ENCODE peak calls at places on chromosomes 13 and 19, in four cellular contexts. Y is stimulated activated CD4-positive, alpha-beta T cell treated with anti-CD3 and anti-CD28 coated beads, TNF-alpha, amount 100 ng/mL, for 1 hour; G is ELR; L is NCI-H748 treated with DMSO at 0.1 percent for 48 hours. K is an unnamed sample.

GRCh38 chr13:23766199-23766771 is 122.9 kb downstream of the MIPEP start:
- DNase-seq in Y (no peak), G (no peak), L (no peak), K (no peak)

GRCh38 chr13:85710545-85710944 is 88.7 kb downstream of the SLITRK6 start:
- DNase-seq in L (no peak), G (no peak), Y (no peak), K (no peak)

GRCh38 chr19:677601-678380 is 1.6 kb downstream of the FSTL3 start:
- DNase-seq in L (no peak), Y (no peak), G (peak), K (peak)

GRCh38 chr13:40031031-40031430 is 375.6 kb downstream of the COG6 start:
- DNase-seq in L (no peak), Y (no peak), G (peak), K (no peak)

GRCh38 chr13:111031531-111031961 is 83.6 kb upstream of the ARHGEF7 start:
- DNase-seq in G (peak), Y (no peak), L (no peak), K (peak)

GRCh38 chr13:45775401-45775963 is 73.4 kb downstream of the CBY2 start:
- DNase-seq in G (no peak), Y (no peak), L (no peak), K (no peak)

GRCh38 chr19:290539-291521 is at the start of gene PLPP2:
- DNase-seq in L (peak), Y (no peak), G (peak), K (peak)

GRCh38 chr13:51118809-51119431 is 7.8 kb upstream of the C13orf42 start:
- DNase-seq in Y (no peak), L (no peak), G (no peak), K (no peak)

GRCh38 chr19:31979949-31980670 is 365.3 kb upstream of the ZNF507 start:
- DNase-seq in L (no peak), G (no peak), Y (no peak), K (no peak)

GRCh38 chr13:71867101-71867814 is at the start of gene DACH1:
- DNase-seq in G (peak), Y (no peak), L (peak), K (peak)

GRCh38 chr19:10220695-10221094 is 10.4 kb downstream of the S1PR2 start:
- DNase-seq in L (no peak), G (no peak), Y (no peak), K (no peak)

GRCh38 chr13:46010148-46010547 is 42.4 kb downstream of the ZC3H13 start:
- DNase-seq in L (no peak), G (peak), Y (no peak), K (no peak)

GRCh38 chr13:51687928-51688714 is 103.9 kb downstream of the WDFY2 start:
- DNase-seq in L (no peak), G (no peak), Y (no peak), K (peak)

GRCh38 chr19:55027472-55028337 is 10.4 kb downstream of the GP6 start:
- DNase-seq in Y (no peak), L (no peak), G (no peak), K (peak)

GRCh38 chr13:22040810-22041364 is 370.0 kb downstream of the FGF9 start:
- DNase-seq in Y (no peak), G (no peak), L (no peak), K (peak)

GRCh38 chr19:35236638-35237400 is 8.3 kb upstream of the FAM187B start:
- DNase-seq in G (no peak), L (peak), Y (no peak), K (peak)

GRCh38 chr13:99221567-99222239 is 21.0 kb downstream of the UBAC2 start:
- DNase-seq in Y (no peak), G (no peak), L (no peak), K (no peak)

GRCh38 chr13:113810640-113811039 is 51.6 kb downstream of the TMEM255B start:
- DNase-seq in G (no peak), L (no peak), Y (no peak), K (no peak)

GRCh38 chr13:107421028-107421427 is 794.3 kb downstream of the LIG4 start:
- DNase-seq in L (no peak), Y (no peak), G (peak), K (no peak)

GRCh38 chr19:16801599-16801998 is 27.6 kb upstream of the SIN3B start:
- DNase-seq in Y (no peak), G (peak), L (no peak), K (peak)

GRCh38 chr19:1035998-1036621 is 3.8 kb upstream of the ABCA7 start:
- DNase-seq in Y (no peak), L (no peak), G (no peak), K (no peak)

GRCh38 chr13:80256352-80256932 is 84.5 kb downstream of the SPRY2 start:
- DNase-seq in L (no peak), G (no peak), Y (no peak), K (no peak)

GRCh38 chr19:2207991-2208860 is 27.9 kb downstream of the PLEKHJ1 start:
- DNase-seq in Y (no peak), G (peak), L (no peak), K (peak)

GRCh38 chr13:75666646-75667351 is 30.7 kb downstream of the LMO7 start:
- DNase-seq in Y (no peak), L (no peak), G (no peak), K (no peak)

GRCh38 chr13:66560189-66560588 is 669.9 kb downstream of the PCDH9 start:
- DNase-seq in L (no peak), G (no peak), Y (no peak), K (no peak)

GRCh38 chr19:54252845-54253244 is 4.2 kb downstream of the LILRB5 start:
- DNase-seq in L (no peak), G (no peak), Y (no peak), K (no peak)

GRCh38 chr13:47457631-47458030 is 543.4 kb downstream of the SUCLA2 start:
- DNase-seq in Y (no peak), G (no peak), L (no peak), K (no peak)

GRCh38 chr13:21747456-21747855 is 76.6 kb downstream of the FGF9 start:
- DNase-seq in Y (no peak), L (no peak), G (no peak), K (no peak)

GRCh38 chr19:4505570-4506448 is 12.5 kb downstream of the PLIN4 start:
- DNase-seq in Y (no peak), L (no peak), G (no peak), K (no peak)

GRCh38 chr19:37981785-37982475 is 74.9 kb downstream of the SIPA1L3 start:
- DNase-seq in L (no peak), Y (no peak), G (no peak), K (peak)

GRCh38 chr19:16076958-16077611 is 790 bp downstream of the TPM4 start:
- DNase-seq in L (no peak), Y (no peak), G (peak), K (peak)

GRCh38 chr19:48735031-48735615 is 5.3 kb downstream of the RASIP1 start:
- DNase-seq in L (peak), G (peak), Y (no peak), K (peak)

GRCh38 chr19:10998045-10998533 is 37.3 kb downstream of the SMARCA4 start:
- DNase-seq in G (no peak), Y (no peak), L (no peak), K (no peak)

GRCh38 chr19:53657778-53658177 is 26.0 kb downstream of the DPRX start:
- DNase-seq in Y (no peak), G (no peak), L (no peak), K (no peak)

GRCh38 chr19:35248310-35249145 is at the start of gene LSR:
- DNase-seq in G (no peak), Y (peak), L (peak), K (peak)

GRCh38 chr19:17797397-17798201 is 2.7 kb downstream of the B3GNT3 start:
- DNase-seq in L (no peak), Y (no peak), G (peak), K (peak)

K was measured in SW480.